ENCODE peak calls at places on chromosomes 5 and 9, in four cellular contexts. One of them, this sample, is unnamed.

GRCh38 chr5:141808857-141809256 is 69.4 kb downstream of the PCDH1 start:
- DNase-seq in keratinocyte: no peak
- DNase-seq in pancreas: no peak
- DNase-seq in MM.1S: no peak
- DNase-seq in this sample: no peak

GRCh38 chr9:108546223-108546622 is 309.6 kb downstream of the ACTL7B start:
- DNase-seq in keratinocyte: no peak
- DNase-seq in MM.1S: no peak
- DNase-seq in pancreas: no peak
- DNase-seq in this sample: no peak

GRCh38 chr5:6674886-6675285 is 38.3 kb upstream of the TENT4A start:
- DNase-seq in pancreas: no peak
- DNase-seq in keratinocyte: no peak
- DNase-seq in MM.1S: no peak
- DNase-seq in this sample: no peak

GRCh38 chr9:36550135-36550534 is 22.6 kb upstream of the MELK start:
- DNase-seq in MM.1S: no peak
- DNase-seq in pancreas: no peak
- DNase-seq in keratinocyte: no peak
- DNase-seq in this sample: no peak

GRCh38 chr9:114275246-114275994 is 47.5 kb upstream of the ORM1 start:
- DNase-seq in keratinocyte: no peak
- DNase-seq in MM.1S: no peak
- DNase-seq in pancreas: no peak
- DNase-seq in this sample: no peak

GRCh38 chr9:127897194-127897692 is 2.2 kb downstream of the ST6GALNAC6 start:
- DNase-seq in pancreas: peak; percentile 78
- DNase-seq in MM.1S: no peak
- DNase-seq in keratinocyte: no peak
- DNase-seq in this sample: no peak

GRCh38 chr5:39164016-39164415 is 55.3 kb downstream of the FYB1 start:
- DNase-seq in pancreas: no peak
- DNase-seq in keratinocyte: no peak
- DNase-seq in MM.1S: no peak
- DNase-seq in this sample: no peak

GRCh38 chr9:131402738-131403492 is 9.0 kb downstream of the PRRC2B start:
- DNase-seq in pancreas: peak; percentile 81
- DNase-seq in MM.1S: no peak
- DNase-seq in keratinocyte: no peak
- DNase-seq in this sample: no peak

GRCh38 chr5:155434267-155434666 is 420.7 kb downstream of the KIF4B start:
- DNase-seq in MM.1S: no peak
- DNase-seq in pancreas: no peak
- DNase-seq in keratinocyte: no peak
- DNase-seq in this sample: no peak
- H3K27ac ChIP-seq in MM.1S: peak overlapping the region; percentile 65
- H3K27ac ChIP-seq in pancreas: no peak overlapping the region
- H3K27ac ChIP-seq in keratinocyte: no peak overlapping the region
- H3K27ac ChIP-seq in this sample: no peak overlapping the region

GRCh38 chr5:150066901-150067396 is 19.4 kb downstream of the CSF1R start:
- DNase-seq in pancreas: no peak
- DNase-seq in MM.1S: no peak
- DNase-seq in keratinocyte: no peak
- DNase-seq in this sample: no peak
- H3K27ac ChIP-seq in pancreas: no peak overlapping the region
- H3K27ac ChIP-seq in MM.1S: no peak overlapping the region
- H3K27ac ChIP-seq in keratinocyte: no peak overlapping the region
- H3K27ac ChIP-seq in this sample: no peak overlapping the region

GRCh38 chr5:61808091-61808490 is 476.0 kb downstream of the ZSWIM6 start:
- DNase-seq in pancreas: no peak
- DNase-seq in keratinocyte: no peak
- DNase-seq in MM.1S: no peak
- DNase-seq in this sample: no peak

GRCh38 chr5:61811052-61811451 is 479.0 kb downstream of the ZSWIM6 start:
- DNase-seq in keratinocyte: no peak
- DNase-seq in pancreas: no peak
- DNase-seq in MM.1S: no peak
- DNase-seq in this sample: no peak

GRCh38 chr5:61806491-61807020 is 474.5 kb downstream of the ZSWIM6 start:
- DNase-seq in MM.1S: no peak
- DNase-seq in pancreas: no peak
- DNase-seq in keratinocyte: no peak
- DNase-seq in this sample: no peak

GRCh38 chr5:61809651-61810050 is 477.6 kb downstream of the ZSWIM6 start:
- DNase-seq in keratinocyte: peak; percentile 81
- DNase-seq in pancreas: peak; percentile 23
- DNase-seq in MM.1S: no peak
- DNase-seq in this sample: peak; percentile 83

DNA sequence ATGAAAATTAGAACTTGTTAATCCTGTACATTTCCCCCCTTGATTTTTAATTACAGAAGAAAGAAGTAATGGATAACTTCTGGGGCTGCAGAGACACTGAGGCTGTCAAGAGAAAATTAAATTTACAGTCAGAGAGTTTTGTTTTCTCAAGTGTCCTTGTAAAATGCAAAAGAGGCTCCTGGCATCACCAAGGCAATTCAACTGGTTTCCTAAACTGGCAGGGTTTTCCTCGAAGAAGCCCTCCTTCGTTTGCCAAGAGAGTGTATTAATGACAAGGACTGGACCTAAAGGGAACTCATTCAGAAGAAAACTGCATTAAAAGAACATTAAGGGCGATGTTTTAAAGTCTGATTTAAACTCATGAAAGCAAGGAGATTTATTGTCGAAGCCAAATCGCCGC is 476.8 kb downstream of the ZSWIM6 start:
- DNase-seq in pancreas: no peak
- DNase-seq in keratinocyte: no peak
- DNase-seq in MM.1S: no peak
- DNase-seq in this sample: no peak
- H3K27ac ChIP-seq in pancreas: no peak overlapping the region
- H3K27ac ChIP-seq in keratinocyte: no peak overlapping the region
- H3K27ac ChIP-seq in MM.1S: no peak overlapping the region
- H3K27ac ChIP-seq in this sample: no peak overlapping the region

GRCh38 chr5:138611295-138612220 is 36.4 kb upstream of the HSPA9 start:
- DNase-seq in MM.1S: no peak
- DNase-seq in keratinocyte: no peak
- DNase-seq in pancreas: no peak
- DNase-seq in this sample: no peak
- H3K27ac ChIP-seq in MM.1S: no peak overlapping the region
- H3K27ac ChIP-seq in keratinocyte: no peak overlapping the region
- H3K27ac ChIP-seq in pancreas: no peak overlapping the region
- H3K27ac ChIP-seq in this sample: no peak overlapping the region

GRCh38 chr5:37830348-37830747 is 9.5 kb downstream of the GDNF start:
- DNase-seq in keratinocyte: no peak
- DNase-seq in MM.1S: no peak
- DNase-seq in pancreas: no peak
- DNase-seq in this sample: no peak
- H3K27ac ChIP-seq in keratinocyte: no peak overlapping the region
- H3K27ac ChIP-seq in MM.1S: no peak overlapping the region
- H3K27ac ChIP-seq in pancreas: no peak overlapping the region
- H3K27ac ChIP-seq in this sample: no peak overlapping the region